ENCODE peak calls at places on chromosomes 1 and 21, in six cellular contexts. X, S, Z, D, K and B are unnamed samples.

GRCh38 chr1:7632681-7633080 is 138.4 kb upstream of the VAMP3 start:
- DNase-seq in X (no peak), S (no peak), Z (no peak), D (no peak), K (no peak), B (no peak)

GRCh38 chr1:171740987-171741871 is 636 bp downstream of the VAMP4 start:
- DNase-seq in X (no peak), S (peak; percentile 40), Z (peak; percentile 57), D (no peak), K (peak; percentile 27), B (peak; percentile 45)

GRCh38 chr1:156889802-156890585 is 3.5 kb upstream of the PEAR1 start:
- DNase-seq in X (no peak), S (peak; percentile 82), Z (peak; percentile 86), D (no peak), K (peak; percentile 86), B (peak; percentile 56)

GRCh38 chr1:41758904-41759548 is 159.7 kb downstream of the HIVEP3 start:
- DNase-seq in X (no peak), S (peak; percentile 96), Z (no peak), D (peak; percentile 79), K (no peak), B (no peak)

GRCh38 chr1:21628798-21629393 is 40.3 kb downstream of the RAP1GAP start:
- DNase-seq in X (no peak), S (no peak), Z (no peak), D (no peak), K (no peak), B (no peak)

GRCh38 chr1:9629445-9630201 is 21.9 kb upstream of the PIK3CD start:
- DNase-seq in X (no peak), S (no peak), Z (peak; percentile 85), D (no peak), K (no peak), B (peak; percentile 91)

GRCh38 chr1:182770193-182770592 is 19.4 kb upstream of the NPL start:
- DNase-seq in X (no peak), S (no peak), Z (no peak), D (no peak), K (no peak), B (no peak)

GRCh38 chr1:110508038-110508437 is 10.9 kb downstream of the KCNA10 start:
- DNase-seq in X (no peak), S (no peak), Z (peak; percentile 83), D (no peak), K (no peak), B (no peak)

GRCh38 chr1:169132512-169133227 is 26.2 kb downstream of the ATP1B1 start:
- DNase-seq in X (no peak), S (no peak), Z (no peak), D (no peak), K (no peak), B (no peak)

GRCh38 chr1:225973158-225973557 is 26.0 kb downstream of the SDE2 start:
- DNase-seq in X (peak; percentile 23), S (no peak), Z (no peak), D (no peak), K (no peak), B (no peak)

GRCh38 chr1:22915816-22916468 is 56.7 kb downstream of the LACTBL1 start:
- DNase-seq in X (no peak), S (no peak), Z (no peak), D (no peak), K (no peak), B (no peak)

GRCh38 chr1:88825721-88826120 is 65.6 kb downstream of the GTF2B start:
- DNase-seq in X (no peak), S (no peak), Z (no peak), D (no peak), K (no peak), B (no peak)

GRCh38 chr1:236868625-236869467 is 73.8 kb downstream of the MTR start:
- DNase-seq in X (peak; percentile 25), S (peak; percentile 71), Z (no peak), D (peak; percentile 19), K (peak; percentile 52), B (peak; percentile 51)

GRCh38 chr21:28605138-28605537 is 387.5 kb downstream of the LTN1 start:
- DNase-seq in X (no peak), S (no peak), Z (no peak), D (no peak), K (no peak), B (peak; percentile 8)

GRCh38 chr1:45359882-45360513 is 19.8 kb upstream of the MUTYH start:
- DNase-seq in X (peak; percentile 18), S (peak; percentile 76), Z (peak; percentile 73), D (peak; percentile 32), K (peak; percentile 66), B (peak; percentile 47)

GRCh38 chr1:42154685-42155084 is 1.5 kb downstream of the GUCA2B start:
- DNase-seq in X (no peak), S (no peak), Z (no peak), D (no peak), K (no peak), B (no peak)

GRCh38 chr1:168863647-168864234 is 134.7 kb upstream of the DPT start:
- DNase-seq in X (no peak), S (no peak), Z (no peak), D (no peak), K (no peak), B (no peak)

GRCh38 chr1:30957560-30958222 is 49.1 kb upstream of the SDC3 start:
- DNase-seq in X (no peak), S (no peak), Z (no peak), D (no peak), K (no peak), B (no peak)

GRCh38 chr1:207659545-207660148 is 14.7 kb downstream of the CR1L start:
- DNase-seq in X (no peak), S (no peak), Z (no peak), D (no peak), K (no peak), B (no peak)

GRCh38 chr1:117313555-117313954 is 53.7 kb upstream of the MAN1A2 start:
- DNase-seq in X (no peak), S (no peak), Z (no peak), D (no peak), K (no peak), B (no peak)

GRCh38 chr1:212791261-212791675 is 309 bp downstream of the NSL1 start:
- DNase-seq in X (peak; percentile 4), S (peak; percentile 81), Z (no peak), D (peak; percentile 42), K (no peak), B (no peak)

GRCh38 chr1:181777812-181778211 is 283.7 kb downstream of the ZNF648 start:
- DNase-seq in X (no peak), S (no peak), Z (no peak), D (no peak), K (no peak), B (no peak)

GRCh38 chr1:59971464-59971911 is 44.9 kb upstream of the CYP2J2 start:
- DNase-seq in X (no peak), S (peak; percentile 62), Z (peak; percentile 78), D (no peak), K (peak; percentile 69), B (peak; percentile 40)

GRCh38 chr1:198199105-198199504 is 42.3 kb downstream of the NEK7 start:
- DNase-seq in X (no peak), S (no peak), Z (no peak), D (no peak), K (no peak), B (peak; percentile 57)

GRCh38 chr1:46039571-46040052 is 92.8 kb downstream of the PIK3R3 start:
- DNase-seq in X (no peak), S (peak; percentile 41), Z (no peak), D (peak; percentile 28), K (peak; percentile 46), B (no peak)

GRCh38 chr1:92961131-92961895 is at the start of gene DIPK1A:
- DNase-seq in X (no peak), S (peak; percentile 46), Z (peak; percentile 85), D (no peak), K (peak; percentile 79), B (peak; percentile 83)

GRCh38 chr1:36304521-36304920 is 1.6 kb upstream of the SH3D21 start:
- DNase-seq in X (no peak), S (no peak), Z (peak; percentile 75), D (no peak), K (no peak), B (no peak)

GRCh38 chr1:36306210-36306901 is at the start of gene SH3D21:
- DNase-seq in X (no peak), S (peak; percentile 28), Z (peak; percentile 66), D (no peak), K (peak; percentile 54), B (peak; percentile 15)

GRCh38 chr1:36305915-36306209 is 306 bp upstream of the SH3D21 start:
- DNase-seq in X (no peak), S (no peak), Z (no peak), D (no peak), K (no peak), B (no peak)

GRCh38 chr1:36303650-36304360 is 2.4 kb upstream of the SH3D21 start:
- DNase-seq in X (no peak), S (no peak), Z (peak; percentile 36), D (no peak), K (no peak), B (no peak)

GRCh38 chr1:36304970-36305914 is 926 bp upstream of the SH3D21 start:
- DNase-seq in X (no peak), S (no peak), Z (peak; percentile 32), D (no peak), K (no peak), B (no peak)
- H3K4me3 ChIP-seq in X (no peak overlapping the region), S (no peak overlapping the region), Z (no peak overlapping the region), D (no peak overlapping the region), K (no peak overlapping the region), B (no peak overlapping the region)

GRCh38 chr1:218772575-218772974 is 401.1 kb upstream of the LYPLAL1 start:
- DNase-seq in X (no peak), S (peak; percentile 93), Z (no peak), D (peak; percentile 26), K (no peak), B (no peak)
- H3K4me3 ChIP-seq in X (no peak overlapping the region), S (no peak overlapping the region), Z (no peak overlapping the region), D (no peak overlapping the region), K (no peak overlapping the region), B (no peak overlapping the region)

GRCh38 chr1:231395996-231396385 is 26.1 kb downstream of the EGLN1 start:
- DNase-seq in X (no peak), S (no peak), Z (no peak), D (no peak), K (no peak), B (no peak)
- H3K4me3 ChIP-seq in X (no peak overlapping the region), S (no peak overlapping the region), Z (no peak overlapping the region), D (no peak overlapping the region), K (no peak overlapping the region), B (no peak overlapping the region)

DNA sequence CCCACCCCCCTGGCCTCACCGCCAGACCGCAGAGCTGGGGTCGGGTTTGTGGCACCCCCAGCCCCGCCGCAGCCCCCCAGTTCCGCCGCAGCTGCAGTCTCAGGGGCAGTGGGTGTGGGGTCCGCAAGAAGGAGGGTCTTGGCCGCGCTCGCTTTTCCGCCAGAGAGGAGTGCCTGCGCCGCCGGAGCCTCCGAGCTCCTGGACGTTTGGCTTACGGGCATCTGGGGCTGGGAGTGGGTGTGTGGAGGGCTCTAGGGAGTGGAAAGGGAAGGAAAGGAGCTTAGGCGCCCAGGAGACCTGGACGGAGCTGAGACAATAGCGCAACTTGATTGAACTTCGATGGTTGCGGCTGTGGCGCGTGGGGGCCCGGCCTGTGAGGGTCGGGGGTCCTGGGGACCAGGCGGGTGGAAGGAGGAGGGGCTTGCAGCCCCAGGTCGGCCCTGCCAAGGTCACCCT is 88.8 kb upstream of the IPO9 start:
- DNase-seq in X (no peak), S (no peak), Z (no peak), D (no peak), K (no peak), B (no peak)
- H3K4me3 ChIP-seq in X (peak overlapping the region; percentile 90), S (peak overlapping the region; percentile 45), Z (peak overlapping the region; percentile 83), D (peak overlapping the region; percentile 69), K (peak overlapping the region; percentile 35), B (no peak overlapping the region)